ENCODE peak calls at places on chromosome 2, in eight cellular contexts. One of them, this sample, is unnamed.
A peak's percentile ranks its signal among the peaks of the same experiment; 100 is the strongest.

GRCh38 chr2:156452971-156453370 is 16.8 kb downstream of the GPD2 start:
- DNase-seq in putamen: no peak
- DNase-seq in NCI-H1092 treated with DMSO at 0.1 percent for 48 hours: no peak
- DNase-seq in ovary: no peak
- DNase-seq in activated effector memory CD4-positive, alpha-beta T cell treated with anti-CD3 and anti-CD28 coated beads, Interleukin-2, amount 50 U/mL, for 16 hours: no peak
- DNase-seq in occipital lobe: no peak
- DNase-seq in stimulated activated CD8-positive, alpha-beta memory T cell treated with anti-CD3 and anti-CD28 coated beads, Interleukin-12 subunit alpha, Interleukin-12 subunit beta, amount 100 ng/mL, for 4 hours: no peak
- DNase-seq in CD4-positive, CD25-positive, alpha-beta regulatory T cell: no peak
- DNase-seq in this sample: no peak

GRCh38 chr2:224160917-224161316 is 121.8 kb upstream of the SERPINE2 start:
- DNase-seq in putamen: no peak
- DNase-seq in NCI-H1092 treated with DMSO at 0.1 percent for 48 hours: no peak
- DNase-seq in ovary: peak; percentile 35
- DNase-seq in activated effector memory CD4-positive, alpha-beta T cell treated with anti-CD3 and anti-CD28 coated beads, Interleukin-2, amount 50 U/mL, for 16 hours: no peak
- DNase-seq in occipital lobe: no peak
- DNase-seq in stimulated activated CD8-positive, alpha-beta memory T cell treated with anti-CD3 and anti-CD28 coated beads, Interleukin-12 subunit alpha, Interleukin-12 subunit beta, amount 100 ng/mL, for 4 hours: no peak
- DNase-seq in CD4-positive, CD25-positive, alpha-beta regulatory T cell: no peak
- DNase-seq in this sample: no peak

GRCh38 chr2:168348076-168348475 is 100.7 kb upstream of the STK39 start:
- DNase-seq in putamen: no peak
- DNase-seq in NCI-H1092 treated with DMSO at 0.1 percent for 48 hours: peak; percentile 37
- DNase-seq in ovary: peak; percentile 20
- DNase-seq in activated effector memory CD4-positive, alpha-beta T cell treated with anti-CD3 and anti-CD28 coated beads, Interleukin-2, amount 50 U/mL, for 16 hours: no peak
- DNase-seq in occipital lobe: no peak
- DNase-seq in stimulated activated CD8-positive, alpha-beta memory T cell treated with anti-CD3 and anti-CD28 coated beads, Interleukin-12 subunit alpha, Interleukin-12 subunit beta, amount 100 ng/mL, for 4 hours: no peak
- DNase-seq in CD4-positive, CD25-positive, alpha-beta regulatory T cell: no peak
- DNase-seq in this sample: no peak

GRCh38 chr2:120382541-120383144 is 36.7 kb downstream of the INHBB start:
- DNase-seq in putamen: no peak
- DNase-seq in NCI-H1092 treated with DMSO at 0.1 percent for 48 hours: no peak
- DNase-seq in ovary: no peak
- DNase-seq in activated effector memory CD4-positive, alpha-beta T cell treated with anti-CD3 and anti-CD28 coated beads, Interleukin-2, amount 50 U/mL, for 16 hours: no peak
- DNase-seq in occipital lobe: no peak
- DNase-seq in stimulated activated CD8-positive, alpha-beta memory T cell treated with anti-CD3 and anti-CD28 coated beads, Interleukin-12 subunit alpha, Interleukin-12 subunit beta, amount 100 ng/mL, for 4 hours: no peak
- DNase-seq in CD4-positive, CD25-positive, alpha-beta regulatory T cell: no peak
- DNase-seq in this sample: no peak

GRCh38 chr2:6082619-6083018 is 390.4 kb downstream of the SOX11 start:
- DNase-seq in putamen: no peak
- DNase-seq in NCI-H1092 treated with DMSO at 0.1 percent for 48 hours: no peak
- DNase-seq in ovary: no peak
- DNase-seq in activated effector memory CD4-positive, alpha-beta T cell treated with anti-CD3 and anti-CD28 coated beads, Interleukin-2, amount 50 U/mL, for 16 hours: no peak
- DNase-seq in occipital lobe: no peak
- DNase-seq in stimulated activated CD8-positive, alpha-beta memory T cell treated with anti-CD3 and anti-CD28 coated beads, Interleukin-12 subunit alpha, Interleukin-12 subunit beta, amount 100 ng/mL, for 4 hours: no peak
- DNase-seq in CD4-positive, CD25-positive, alpha-beta regulatory T cell: no peak
- DNase-seq in this sample: peak; percentile 12

GRCh38 chr2:200306969-200307811 is 697 bp downstream of the SPATS2L start:
- DNase-seq in putamen: no peak
- DNase-seq in NCI-H1092 treated with DMSO at 0.1 percent for 48 hours: no peak
- DNase-seq in ovary: peak; percentile 44
- DNase-seq in activated effector memory CD4-positive, alpha-beta T cell treated with anti-CD3 and anti-CD28 coated beads, Interleukin-2, amount 50 U/mL, for 16 hours: peak; percentile 71
- DNase-seq in occipital lobe: peak; percentile 29
- DNase-seq in stimulated activated CD8-positive, alpha-beta memory T cell treated with anti-CD3 and anti-CD28 coated beads, Interleukin-12 subunit alpha, Interleukin-12 subunit beta, amount 100 ng/mL, for 4 hours: no peak
- DNase-seq in CD4-positive, CD25-positive, alpha-beta regulatory T cell: peak; percentile 9
- DNase-seq in this sample: peak; percentile 37

GRCh38 chr2:107804608-107805498 is 21.8 kb upstream of the RGPD4 start:
- DNase-seq in putamen: no peak
- DNase-seq in NCI-H1092 treated with DMSO at 0.1 percent for 48 hours: no peak
- DNase-seq in ovary: no peak
- DNase-seq in activated effector memory CD4-positive, alpha-beta T cell treated with anti-CD3 and anti-CD28 coated beads, Interleukin-2, amount 50 U/mL, for 16 hours: no peak
- DNase-seq in occipital lobe: no peak
- DNase-seq in stimulated activated CD8-positive, alpha-beta memory T cell treated with anti-CD3 and anti-CD28 coated beads, Interleukin-12 subunit alpha, Interleukin-12 subunit beta, amount 100 ng/mL, for 4 hours: no peak
- DNase-seq in CD4-positive, CD25-positive, alpha-beta regulatory T cell: no peak
- DNase-seq in this sample: no peak

GRCh38 chr2:64951306-64951953 is 37.8 kb upstream of the SLC1A4 start:
- DNase-seq in putamen: no peak
- DNase-seq in NCI-H1092 treated with DMSO at 0.1 percent for 48 hours: no peak
- DNase-seq in ovary: no peak
- DNase-seq in activated effector memory CD4-positive, alpha-beta T cell treated with anti-CD3 and anti-CD28 coated beads, Interleukin-2, amount 50 U/mL, for 16 hours: no peak
- DNase-seq in occipital lobe: no peak
- DNase-seq in stimulated activated CD8-positive, alpha-beta memory T cell treated with anti-CD3 and anti-CD28 coated beads, Interleukin-12 subunit alpha, Interleukin-12 subunit beta, amount 100 ng/mL, for 4 hours: no peak
- DNase-seq in CD4-positive, CD25-positive, alpha-beta regulatory T cell: no peak
- DNase-seq in this sample: no peak

GRCh38 chr2:15122915-15123314 is 438.2 kb downstream of the NBAS start:
- DNase-seq in putamen: no peak
- DNase-seq in NCI-H1092 treated with DMSO at 0.1 percent for 48 hours: no peak
- DNase-seq in ovary: no peak
- DNase-seq in activated effector memory CD4-positive, alpha-beta T cell treated with anti-CD3 and anti-CD28 coated beads, Interleukin-2, amount 50 U/mL, for 16 hours: no peak
- DNase-seq in occipital lobe: no peak
- DNase-seq in stimulated activated CD8-positive, alpha-beta memory T cell treated with anti-CD3 and anti-CD28 coated beads, Interleukin-12 subunit alpha, Interleukin-12 subunit beta, amount 100 ng/mL, for 4 hours: no peak
- DNase-seq in CD4-positive, CD25-positive, alpha-beta regulatory T cell: no peak
- DNase-seq in this sample: no peak

GRCh38 chr2:100821255-100821912 is 1.4 kb downstream of the NPAS2 start:
- DNase-seq in putamen: no peak
- DNase-seq in NCI-H1092 treated with DMSO at 0.1 percent for 48 hours: no peak
- DNase-seq in ovary: no peak
- DNase-seq in activated effector memory CD4-positive, alpha-beta T cell treated with anti-CD3 and anti-CD28 coated beads, Interleukin-2, amount 50 U/mL, for 16 hours: no peak
- DNase-seq in occipital lobe: no peak
- DNase-seq in stimulated activated CD8-positive, alpha-beta memory T cell treated with anti-CD3 and anti-CD28 coated beads, Interleukin-12 subunit alpha, Interleukin-12 subunit beta, amount 100 ng/mL, for 4 hours: no peak
- DNase-seq in CD4-positive, CD25-positive, alpha-beta regulatory T cell: no peak
- DNase-seq in this sample: no peak

GRCh38 chr2:105406221-105406620 is 7.4 kb upstream of the FHL2 start:
- DNase-seq in putamen: no peak
- DNase-seq in NCI-H1092 treated with DMSO at 0.1 percent for 48 hours: no peak
- DNase-seq in ovary: no peak
- DNase-seq in activated effector memory CD4-positive, alpha-beta T cell treated with anti-CD3 and anti-CD28 coated beads, Interleukin-2, amount 50 U/mL, for 16 hours: no peak
- DNase-seq in occipital lobe: no peak
- DNase-seq in stimulated activated CD8-positive, alpha-beta memory T cell treated with anti-CD3 and anti-CD28 coated beads, Interleukin-12 subunit alpha, Interleukin-12 subunit beta, amount 100 ng/mL, for 4 hours: no peak
- DNase-seq in CD4-positive, CD25-positive, alpha-beta regulatory T cell: no peak
- DNase-seq in this sample: no peak

GRCh38 chr2:66364495-66364992 is 70.4 kb upstream of the MEIS1 start:
- DNase-seq in putamen: no peak
- DNase-seq in NCI-H1092 treated with DMSO at 0.1 percent for 48 hours: no peak
- DNase-seq in ovary: peak; percentile 7
- DNase-seq in activated effector memory CD4-positive, alpha-beta T cell treated with anti-CD3 and anti-CD28 coated beads, Interleukin-2, amount 50 U/mL, for 16 hours: no peak
- DNase-seq in occipital lobe: no peak
- DNase-seq in stimulated activated CD8-positive, alpha-beta memory T cell treated with anti-CD3 and anti-CD28 coated beads, Interleukin-12 subunit alpha, Interleukin-12 subunit beta, amount 100 ng/mL, for 4 hours: no peak
- DNase-seq in CD4-positive, CD25-positive, alpha-beta regulatory T cell: no peak
- DNase-seq in this sample: no peak

GRCh38 chr2:26707747-26708146 is 15.2 kb downstream of the KCNK3 start:
- DNase-seq in putamen: no peak
- DNase-seq in NCI-H1092 treated with DMSO at 0.1 percent for 48 hours: no peak
- DNase-seq in ovary: no peak
- DNase-seq in activated effector memory CD4-positive, alpha-beta T cell treated with anti-CD3 and anti-CD28 coated beads, Interleukin-2, amount 50 U/mL, for 16 hours: no peak
- DNase-seq in occipital lobe: no peak
- DNase-seq in stimulated activated CD8-positive, alpha-beta memory T cell treated with anti-CD3 and anti-CD28 coated beads, Interleukin-12 subunit alpha, Interleukin-12 subunit beta, amount 100 ng/mL, for 4 hours: no peak
- DNase-seq in CD4-positive, CD25-positive, alpha-beta regulatory T cell: no peak
- DNase-seq in this sample: no peak

GRCh38 chr2:113103958-113104627 is 23.3 kb upstream of the IL1RN start:
- DNase-seq in putamen: peak; percentile 43
- DNase-seq in NCI-H1092 treated with DMSO at 0.1 percent for 48 hours: no peak
- DNase-seq in ovary: no peak
- DNase-seq in activated effector memory CD4-positive, alpha-beta T cell treated with anti-CD3 and anti-CD28 coated beads, Interleukin-2, amount 50 U/mL, for 16 hours: peak; percentile 66
- DNase-seq in occipital lobe: no peak
- DNase-seq in stimulated activated CD8-positive, alpha-beta memory T cell treated with anti-CD3 and anti-CD28 coated beads, Interleukin-12 subunit alpha, Interleukin-12 subunit beta, amount 100 ng/mL, for 4 hours: no peak
- DNase-seq in CD4-positive, CD25-positive, alpha-beta regulatory T cell: no peak
- DNase-seq in this sample: no peak

GRCh38 chr2:147782521-147782920 is 62.3 kb upstream of the ACVR2A start:
- DNase-seq in putamen: no peak
- DNase-seq in NCI-H1092 treated with DMSO at 0.1 percent for 48 hours: no peak
- DNase-seq in ovary: no peak
- DNase-seq in activated effector memory CD4-positive, alpha-beta T cell treated with anti-CD3 and anti-CD28 coated beads, Interleukin-2, amount 50 U/mL, for 16 hours: no peak
- DNase-seq in occipital lobe: no peak
- DNase-seq in stimulated activated CD8-positive, alpha-beta memory T cell treated with anti-CD3 and anti-CD28 coated beads, Interleukin-12 subunit alpha, Interleukin-12 subunit beta, amount 100 ng/mL, for 4 hours: no peak
- DNase-seq in CD4-positive, CD25-positive, alpha-beta regulatory T cell: no peak
- DNase-seq in this sample: peak; percentile 7

GRCh38 chr2:148968776-148969175 is 69.7 kb upstream of the LYPD6B start:
- DNase-seq in putamen: no peak
- DNase-seq in NCI-H1092 treated with DMSO at 0.1 percent for 48 hours: no peak
- DNase-seq in ovary: no peak
- DNase-seq in activated effector memory CD4-positive, alpha-beta T cell treated with anti-CD3 and anti-CD28 coated beads, Interleukin-2, amount 50 U/mL, for 16 hours: no peak
- DNase-seq in occipital lobe: no peak
- DNase-seq in stimulated activated CD8-positive, alpha-beta memory T cell treated with anti-CD3 and anti-CD28 coated beads, Interleukin-12 subunit alpha, Interleukin-12 subunit beta, amount 100 ng/mL, for 4 hours: no peak
- DNase-seq in CD4-positive, CD25-positive, alpha-beta regulatory T cell: no peak
- DNase-seq in this sample: no peak

GRCh38 chr2:27428978-27429541 is 629 bp downstream of the NRBP1 start:
- DNase-seq in putamen: peak; percentile 70
- DNase-seq in NCI-H1092 treated with DMSO at 0.1 percent for 48 hours: peak; percentile 46
- DNase-seq in ovary: peak; percentile 78
- DNase-seq in activated effector memory CD4-positive, alpha-beta T cell treated with anti-CD3 and anti-CD28 coated beads, Interleukin-2, amount 50 U/mL, for 16 hours: peak; percentile 91
- DNase-seq in occipital lobe: peak; percentile 65
- DNase-seq in stimulated activated CD8-positive, alpha-beta memory T cell treated with anti-CD3 and anti-CD28 coated beads, Interleukin-12 subunit alpha, Interleukin-12 subunit beta, amount 100 ng/mL, for 4 hours: peak; percentile 65
- DNase-seq in CD4-positive, CD25-positive, alpha-beta regulatory T cell: peak; percentile 72
- DNase-seq in this sample: peak; percentile 68

GRCh38 chr2:4973973-4974372 is 718.2 kb upstream of the SOX11 start:
- DNase-seq in putamen: no peak
- DNase-seq in NCI-H1092 treated with DMSO at 0.1 percent for 48 hours: no peak
- DNase-seq in ovary: no peak
- DNase-seq in activated effector memory CD4-positive, alpha-beta T cell treated with anti-CD3 and anti-CD28 coated beads, Interleukin-2, amount 50 U/mL, for 16 hours: no peak
- DNase-seq in occipital lobe: no peak
- DNase-seq in stimulated activated CD8-positive, alpha-beta memory T cell treated with anti-CD3 and anti-CD28 coated beads, Interleukin-12 subunit alpha, Interleukin-12 subunit beta, amount 100 ng/mL, for 4 hours: no peak
- DNase-seq in CD4-positive, CD25-positive, alpha-beta regulatory T cell: no peak
- DNase-seq in this sample: no peak

GRCh38 chr2:169513094-169513493 is 3.6 kb downstream of the KLHL41 start:
- DNase-seq in putamen: no peak
- DNase-seq in NCI-H1092 treated with DMSO at 0.1 percent for 48 hours: no peak
- DNase-seq in ovary: no peak
- DNase-seq in activated effector memory CD4-positive, alpha-beta T cell treated with anti-CD3 and anti-CD28 coated beads, Interleukin-2, amount 50 U/mL, for 16 hours: no peak
- DNase-seq in occipital lobe: no peak
- DNase-seq in stimulated activated CD8-positive, alpha-beta memory T cell treated with anti-CD3 and anti-CD28 coated beads, Interleukin-12 subunit alpha, Interleukin-12 subunit beta, amount 100 ng/mL, for 4 hours: no peak
- DNase-seq in CD4-positive, CD25-positive, alpha-beta regulatory T cell: no peak
- DNase-seq in this sample: no peak

GRCh38 chr2:147331790-147332419 is 512.9 kb upstream of the ACVR2A start:
- DNase-seq in putamen: no peak
- DNase-seq in NCI-H1092 treated with DMSO at 0.1 percent for 48 hours: peak; percentile 62
- DNase-seq in ovary: no peak
- DNase-seq in activated effector memory CD4-positive, alpha-beta T cell treated with anti-CD3 and anti-CD28 coated beads, Interleukin-2, amount 50 U/mL, for 16 hours: peak; percentile 75
- DNase-seq in occipital lobe: no peak
- DNase-seq in stimulated activated CD8-positive, alpha-beta memory T cell treated with anti-CD3 and anti-CD28 coated beads, Interleukin-12 subunit alpha, Interleukin-12 subunit beta, amount 100 ng/mL, for 4 hours: no peak
- DNase-seq in CD4-positive, CD25-positive, alpha-beta regulatory T cell: peak; percentile 2
- DNase-seq in this sample: no peak

GRCh38 chr2:187055463-187055862 is 206.5 kb upstream of the ZSWIM2 start:
- DNase-seq in putamen: no peak
- DNase-seq in NCI-H1092 treated with DMSO at 0.1 percent for 48 hours: no peak
- DNase-seq in ovary: no peak
- DNase-seq in activated effector memory CD4-positive, alpha-beta T cell treated with anti-CD3 and anti-CD28 coated beads, Interleukin-2, amount 50 U/mL, for 16 hours: no peak
- DNase-seq in occipital lobe: no peak
- DNase-seq in stimulated activated CD8-positive, alpha-beta memory T cell treated with anti-CD3 and anti-CD28 coated beads, Interleukin-12 subunit alpha, Interleukin-12 subunit beta, amount 100 ng/mL, for 4 hours: no peak
- DNase-seq in CD4-positive, CD25-positive, alpha-beta regulatory T cell: no peak
- DNase-seq in this sample: no peak

GRCh38 chr2:150610670-150611279 is 123.3 kb upstream of the RND3 start:
- DNase-seq in putamen: no peak
- DNase-seq in NCI-H1092 treated with DMSO at 0.1 percent for 48 hours: no peak
- DNase-seq in ovary: no peak
- DNase-seq in activated effector memory CD4-positive, alpha-beta T cell treated with anti-CD3 and anti-CD28 coated beads, Interleukin-2, amount 50 U/mL, for 16 hours: no peak
- DNase-seq in occipital lobe: no peak
- DNase-seq in stimulated activated CD8-positive, alpha-beta memory T cell treated with anti-CD3 and anti-CD28 coated beads, Interleukin-12 subunit alpha, Interleukin-12 subunit beta, amount 100 ng/mL, for 4 hours: no peak
- DNase-seq in CD4-positive, CD25-positive, alpha-beta regulatory T cell: no peak
- DNase-seq in this sample: no peak

GRCh38 chr2:27049422-27050280 is 1.8 kb upstream of the AGBL5 start:
- DNase-seq in putamen: no peak
- DNase-seq in NCI-H1092 treated with DMSO at 0.1 percent for 48 hours: peak; percentile 48
- DNase-seq in ovary: peak; percentile 43
- DNase-seq in activated effector memory CD4-positive, alpha-beta T cell treated with anti-CD3 and anti-CD28 coated beads, Interleukin-2, amount 50 U/mL, for 16 hours: peak; percentile 87
- DNase-seq in occipital lobe: no peak
- DNase-seq in stimulated activated CD8-positive, alpha-beta memory T cell treated with anti-CD3 and anti-CD28 coated beads, Interleukin-12 subunit alpha, Interleukin-12 subunit beta, amount 100 ng/mL, for 4 hours: peak; percentile 59
- DNase-seq in CD4-positive, CD25-positive, alpha-beta regulatory T cell: peak; percentile 54
- DNase-seq in this sample: peak; percentile 18

GRCh38 chr2:68992933-68993332 is 18.5 kb downstream of the GKN1 start:
- DNase-seq in putamen: no peak
- DNase-seq in NCI-H1092 treated with DMSO at 0.1 percent for 48 hours: no peak
- DNase-seq in ovary: no peak
- DNase-seq in activated effector memory CD4-positive, alpha-beta T cell treated with anti-CD3 and anti-CD28 coated beads, Interleukin-2, amount 50 U/mL, for 16 hours: no peak
- DNase-seq in occipital lobe: no peak
- DNase-seq in stimulated activated CD8-positive, alpha-beta memory T cell treated with anti-CD3 and anti-CD28 coated beads, Interleukin-12 subunit alpha, Interleukin-12 subunit beta, amount 100 ng/mL, for 4 hours: no peak
- DNase-seq in CD4-positive, CD25-positive, alpha-beta regulatory T cell: no peak
- DNase-seq in this sample: no peak

GRCh38 chr2:204355688-204356087 is 189.6 kb upstream of the PARD3B start:
- DNase-seq in putamen: no peak
- DNase-seq in NCI-H1092 treated with DMSO at 0.1 percent for 48 hours: no peak
- DNase-seq in ovary: no peak
- DNase-seq in activated effector memory CD4-positive, alpha-beta T cell treated with anti-CD3 and anti-CD28 coated beads, Interleukin-2, amount 50 U/mL, for 16 hours: no peak
- DNase-seq in occipital lobe: no peak
- DNase-seq in stimulated activated CD8-positive, alpha-beta memory T cell treated with anti-CD3 and anti-CD28 coated beads, Interleukin-12 subunit alpha, Interleukin-12 subunit beta, amount 100 ng/mL, for 4 hours: no peak
- DNase-seq in CD4-positive, CD25-positive, alpha-beta regulatory T cell: no peak
- DNase-seq in this sample: no peak

GRCh38 chr2:156455366-156455975 is 19.3 kb downstream of the GPD2 start:
- DNase-seq in putamen: no peak
- DNase-seq in NCI-H1092 treated with DMSO at 0.1 percent for 48 hours: no peak
- DNase-seq in ovary: no peak
- DNase-seq in activated effector memory CD4-positive, alpha-beta T cell treated with anti-CD3 and anti-CD28 coated beads, Interleukin-2, amount 50 U/mL, for 16 hours: no peak
- DNase-seq in occipital lobe: no peak
- DNase-seq in stimulated activated CD8-positive, alpha-beta memory T cell treated with anti-CD3 and anti-CD28 coated beads, Interleukin-12 subunit alpha, Interleukin-12 subunit beta, amount 100 ng/mL, for 4 hours: no peak
- DNase-seq in CD4-positive, CD25-positive, alpha-beta regulatory T cell: no peak
- DNase-seq in this sample: no peak

GRCh38 chr2:107325983-107326786 is 440.2 kb upstream of the ST6GAL2 start:
- DNase-seq in putamen: peak; percentile 55
- DNase-seq in NCI-H1092 treated with DMSO at 0.1 percent for 48 hours: no peak
- DNase-seq in ovary: no peak
- DNase-seq in activated effector memory CD4-positive, alpha-beta T cell treated with anti-CD3 and anti-CD28 coated beads, Interleukin-2, amount 50 U/mL, for 16 hours: no peak
- DNase-seq in occipital lobe: no peak
- DNase-seq in stimulated activated CD8-positive, alpha-beta memory T cell treated with anti-CD3 and anti-CD28 coated beads, Interleukin-12 subunit alpha, Interleukin-12 subunit beta, amount 100 ng/mL, for 4 hours: no peak
- DNase-seq in CD4-positive, CD25-positive, alpha-beta regulatory T cell: no peak
- DNase-seq in this sample: peak; percentile 67

This sample was measured in globus pallidus.